ENCODE peak calls at places on chromosomes 4 and X, in ten cellular contexts. B, A, Z, D, F, H, V, R, J and L are unnamed samples.

GRCh38 chr4:104418313-104418712 is 76.4 kb downstream of the CXXC4 start:
- DNase-seq in J (no peak), D (no peak), H (no peak), A (no peak), B (no peak), V (no peak), Z (no peak), R (no peak), F (no peak), L (no peak)

GRCh38 chr4:168781341-168781740 is 228.7 kb downstream of the CBR4 start:
- DNase-seq in V (no peak), R (no peak), D (no peak), J (no peak), A (no peak), Z (peak), B (no peak), H (no peak), F (no peak), L (no peak)

GRCh38 chrX:57595381-57595811 is 3.6 kb downstream of the ZXDB start:
- DNase-seq in A (peak), J (no peak), V (no peak), D (no peak), R (no peak), Z (no peak), F (no peak), B (peak), H (no peak), L (no peak)

GRCh38 chrX:124085063-124085462 is 123.6 kb downstream of the STAG2 start:
- DNase-seq in B (no peak), H (no peak), J (no peak), V (no peak), A (no peak), D (no peak), R (no peak), Z (no peak), F (no peak), L (no peak)

GRCh38 chr4:79864470-79865190 is 208.4 kb downstream of the ANTXR2 start:
- DNase-seq in H (no peak), F (no peak), Z (peak), B (no peak), V (no peak), D (no peak), R (no peak), J (no peak), A (no peak), L (no peak)

GRCh38 chr4:145279122-145279960 is 99.0 kb upstream of the OTUD4 start:
- DNase-seq in H (no peak), A (no peak), V (no peak), Z (peak), R (no peak), B (peak), D (no peak), J (no peak), F (no peak), L (no peak)

GRCh38 chr4:86302242-86302641 is 57.6 kb downstream of the MAPK10 start:
- DNase-seq in R (peak), H (no peak), F (no peak), Z (no peak), A (peak), J (no peak), B (peak), V (no peak), D (no peak), L (no peak)

GRCh38 chr4:8039290-8039689 is 99.6 kb upstream of the AFAP1 start:
- DNase-seq in R (no peak), J (no peak), Z (no peak), H (no peak), A (no peak), F (peak), V (no peak), D (no peak), B (no peak), L (no peak)

GRCh38 chrX:13535371-13535770 is 34.0 kb upstream of the EGFL6 start:
- DNase-seq in R (no peak), H (no peak), Z (no peak), J (no peak), B (no peak), V (no peak), F (no peak), A (no peak), D (no peak), L (no peak)

GRCh38 chr4:46389301-46389761 is 597 bp downstream of the GABRA2 start:
- DNase-seq in J (no peak), Z (peak), B (no peak), F (peak), V (no peak), D (no peak), A (no peak), R (peak), H (peak), L (no peak)

GRCh38 chrX:65926095-65927019 is 113.5 kb downstream of the VSIG4 start:
- DNase-seq in V (no peak), B (no peak), A (no peak), D (no peak), R (peak), F (no peak), Z (no peak), J (no peak), H (no peak), L (peak)

GRCh38 chr4:1879491-1879890 is 8.3 kb downstream of the NSD2 start:
- DNase-seq in A (no peak), V (no peak), B (peak), D (no peak), J (no peak), Z (no peak), F (no peak), H (no peak), R (no peak), L (no peak)

GRCh38 chr4:72984351-72984750 is 85.2 kb downstream of the COX18 start:
- DNase-seq in F (no peak), B (no peak), J (no peak), R (no peak), Z (no peak), D (no peak), H (no peak), V (no peak), A (no peak), L (no peak)

GRCh38 chr4:124079174-124079780 is 633.3 kb downstream of the ANKRD50 start:
- DNase-seq in R (no peak), H (no peak), V (no peak), B (peak), F (no peak), A (no peak), D (no peak), J (no peak), Z (no peak), L (no peak)

GRCh38 chr4:91092398-91092955 is 965.3 kb downstream of the CCSER1 start:
- DNase-seq in R (no peak), A (no peak), H (no peak), V (no peak), Z (no peak), B (no peak), J (no peak), F (no peak), D (no peak), L (no peak)

GRCh38 chr4:108486046-108486445 is 134.3 kb upstream of the RPL34 start:
- DNase-seq in V (no peak), Z (no peak), H (no peak), D (no peak), B (no peak), F (no peak), R (no peak), J (no peak), A (no peak), L (no peak)

GRCh38 chrX:66200855-66201795 is 37.1 kb downstream of the HEPH start:
- DNase-seq in A (no peak), V (no peak), B (peak), F (no peak), D (no peak), Z (no peak), R (no peak), H (no peak), J (no peak), L (no peak)

GRCh38 chrX:119482497-119483480 is 14.5 kb downstream of the SLC25A5 start:
- DNase-seq in D (no peak), B (peak), A (peak), F (peak), R (peak), J (peak), H (peak), V (peak), Z (peak), L (no peak)

GRCh38 chr4:80103615-80104014 is 30.6 kb upstream of the ANTXR2 start:
- DNase-seq in B (no peak), V (no peak), D (no peak), R (no peak), F (no peak), J (no peak), H (no peak), A (no peak), Z (no peak), L (no peak)

GRCh38 chr4:56742080-56742871 is 61.2 kb upstream of the HOPX start:
- DNase-seq in D (no peak), Z (no peak), V (no peak), B (peak), F (no peak), R (no peak), H (no peak), A (no peak), J (no peak), L (no peak)

GRCh38 chr4:142550955-142551354 is 295.1 kb downstream of the INPP4B start:
- DNase-seq in V (no peak), A (no peak), B (no peak), J (no peak), D (no peak), R (no peak), F (no peak), H (no peak), Z (no peak), L (no peak)

GRCh38 chrX:132957211-132958085 is 981 bp downstream of the HS6ST2 start:
- DNase-seq in V (no peak), J (no peak), A (no peak), B (peak), F (no peak), H (no peak), D (no peak), R (no peak), Z (peak), L (no peak)

GRCh38 chrX:150100261-150100660 is 162.0 kb upstream of the EOLA2 start:
- DNase-seq in R (no peak), V (no peak), F (no peak), A (no peak), H (no peak), B (no peak), D (no peak), Z (no peak), J (no peak), L (no peak)

GRCh38 chr4:83723609-83724008 is 187.7 kb downstream of the GPAT3 start:
- DNase-seq in A (no peak), B (no peak), V (no peak), Z (no peak), J (no peak), D (no peak), F (no peak), R (no peak), H (no peak), L (no peak)

GRCh38 chr4:97656034-97656720 is 487.1 kb downstream of the STPG2 start:
- DNase-seq in Z (no peak), J (no peak), F (no peak), V (no peak), A (no peak), B (peak), R (no peak), D (no peak), H (no peak), L (no peak)

GRCh38 chrX:83535417-83536244 is 27.5 kb downstream of the POU3F4 start:
- DNase-seq in A (no peak), R (no peak), D (no peak), F (no peak), V (no peak), B (no peak), H (no peak), Z (no peak), J (no peak), L (no peak)
- H3K4me3 ChIP-seq in A (no peak), R (peak), D (peak), F (no peak), V (no peak), B (no peak), H (no peak), Z (no peak), J (no peak), L (peak)

GRCh38 chr4:13922459-13922858 is 294.9 kb upstream of the BOD1L1 start:
- DNase-seq in V (no peak), B (no peak), R (no peak), D (no peak), A (no peak), F (no peak), H (no peak), Z (no peak), J (no peak), L (no peak)

GRCh38 chr4:13930155-13930554 is 302.6 kb upstream of the BOD1L1 start:
- DNase-seq in V (no peak), D (no peak), Z (no peak), A (no peak), B (no peak), H (no peak), J (no peak), R (no peak), F (no peak), L (no peak)

GRCh38 chr4:13922873-13923645 is 295.5 kb upstream of the BOD1L1 start:
- DNase-seq in J (no peak), A (no peak), V (no peak), Z (no peak), B (peak), R (no peak), F (no peak), H (no peak), D (no peak), L (no peak)

GRCh38 chr4:13933163-13933562 is 305.6 kb upstream of the BOD1L1 start:
- DNase-seq in H (no peak), V (no peak), Z (peak), A (no peak), R (no peak), D (no peak), F (no peak), J (no peak), B (peak), L (no peak)

GRCh38 chr4:13928214-13928613 is 300.7 kb upstream of the BOD1L1 start:
- DNase-seq in J (no peak), F (no peak), D (no peak), H (no peak), Z (no peak), A (no peak), R (no peak), B (no peak), V (no peak), L (no peak)
- TF ChIP-seq CTCF in J (no peak), F (no peak), D (no peak), H (no peak), Z (no peak), A (no peak), R (no peak), B (no peak), V (no peak), L (no peak)

GRCh38 chr4:89253306-89253705 is 54.3 kb downstream of the GPRIN3 start:
- DNase-seq in V (no peak), R (no peak), F (no peak), B (no peak), H (no peak), D (no peak), A (no peak), J (no peak), Z (no peak), L (no peak)
- H3K4me3 ChIP-seq in V (no peak), R (no peak), F (no peak), B (no peak), H (no peak), D (no peak), A (no peak), J (no peak), Z (no peak), L (no peak)

GRCh38 chrX:94058728-94059382 is 384.8 kb downstream of the FAM133A start:
- DNase-seq in D (no peak), F (no peak), J (no peak), A (no peak), Z (peak), B (peak), V (no peak), H (peak), R (peak), L (no peak)
- TF ChIP-seq CTCF in D (peak), F (no peak), J (no peak), A (no peak), Z (no peak), B (peak), V (no peak), H (peak), R (no peak), L (peak)

DNA sequence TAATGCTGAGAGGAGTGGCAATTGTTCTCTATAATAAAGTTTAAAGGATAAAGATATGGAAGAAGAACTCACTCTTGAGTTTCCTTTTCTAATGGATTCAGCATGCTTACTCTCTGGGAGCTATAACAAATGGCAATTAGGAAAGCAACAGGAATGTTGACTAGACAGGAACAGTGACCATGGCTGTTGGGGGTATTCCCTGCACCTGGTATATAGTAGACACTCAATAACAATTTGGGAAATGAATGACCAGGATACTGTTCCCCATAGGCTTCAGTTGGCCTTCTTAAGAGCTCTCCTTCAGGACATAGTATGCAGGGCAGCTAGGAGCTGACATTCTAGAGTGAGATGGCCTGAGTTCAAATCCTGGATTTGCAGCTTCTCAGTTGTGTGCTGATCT is 1.8 kb downstream of the LIMCH1 start:
- DNase-seq in Z (no peak), B (no peak), H (no peak), R (no peak), D (no peak), V (no peak), F (no peak), A (no peak), J (no peak), L (no peak)
- H3K4me3 ChIP-seq in Z (no peak), B (no peak), H (no peak), R (no peak), D (no peak), V (no peak), F (no peak), A (no peak), J (peak), L (no peak)

GRCh38 chrX:15567886-15568616 is 32.7 kb downstream of the ACE2 start:
- DNase-seq in V (no peak), R (no peak), Z (no peak), H (peak), F (no peak), D (no peak), A (no peak), J (no peak), B (no peak), L (no peak)
- TF ChIP-seq CTCF in V (no peak), R (no peak), Z (peak), H (peak), F (no peak), D (peak), A (no peak), J (no peak), B (peak), L (no peak)

DNA sequence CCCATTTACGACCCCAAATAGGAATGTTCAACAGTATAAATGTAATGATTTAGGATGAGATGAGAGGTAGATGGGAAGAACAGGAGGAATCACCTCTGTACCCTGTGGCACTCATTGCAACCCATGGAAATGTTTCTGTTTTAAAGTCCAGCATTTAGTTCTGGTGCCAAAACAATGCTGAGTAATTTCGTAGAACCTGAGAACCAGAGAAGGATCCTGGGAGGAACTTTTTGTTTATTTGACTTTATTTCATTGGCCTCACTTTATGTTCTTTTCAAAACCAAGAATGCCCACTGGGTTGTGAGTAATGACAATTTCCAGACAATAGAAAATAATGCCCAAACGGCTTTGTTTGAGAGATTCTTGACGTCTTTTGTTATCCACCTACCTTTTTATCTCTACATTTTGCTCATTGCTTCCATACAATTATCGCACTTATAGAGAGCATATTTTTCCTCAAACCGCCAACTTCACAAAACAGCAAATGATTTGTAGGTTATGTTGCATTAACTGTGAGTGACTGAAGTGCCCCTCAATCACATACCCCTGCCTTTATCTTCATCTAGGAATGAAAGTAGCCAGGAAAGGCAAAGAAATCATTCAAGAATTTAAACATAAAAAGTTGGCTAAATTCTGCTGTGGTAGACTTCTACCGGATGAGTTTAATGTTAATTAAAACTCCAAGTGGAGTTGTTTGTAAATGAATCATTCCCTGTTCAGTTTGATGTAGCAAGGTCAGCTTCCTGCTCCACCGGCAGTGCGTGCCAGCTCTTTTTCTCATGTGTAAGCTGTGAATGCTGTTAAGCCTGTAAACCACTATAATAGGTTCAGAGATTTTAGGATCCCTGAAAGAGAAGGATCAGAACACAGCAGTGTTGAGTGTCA is 111.5 kb downstream of the SHROOM3 start:
- DNase-seq in D (no peak), A (peak), V (no peak), H (peak), R (no peak), Z (no peak), J (no peak), B (peak), F (no peak), L (no peak)
- H3K4me3 ChIP-seq in D (no peak), A (no peak), V (no peak), H (no peak), R (no peak), Z (no peak), J (no peak), B (no peak), F (no peak), L (no peak)

DNA sequence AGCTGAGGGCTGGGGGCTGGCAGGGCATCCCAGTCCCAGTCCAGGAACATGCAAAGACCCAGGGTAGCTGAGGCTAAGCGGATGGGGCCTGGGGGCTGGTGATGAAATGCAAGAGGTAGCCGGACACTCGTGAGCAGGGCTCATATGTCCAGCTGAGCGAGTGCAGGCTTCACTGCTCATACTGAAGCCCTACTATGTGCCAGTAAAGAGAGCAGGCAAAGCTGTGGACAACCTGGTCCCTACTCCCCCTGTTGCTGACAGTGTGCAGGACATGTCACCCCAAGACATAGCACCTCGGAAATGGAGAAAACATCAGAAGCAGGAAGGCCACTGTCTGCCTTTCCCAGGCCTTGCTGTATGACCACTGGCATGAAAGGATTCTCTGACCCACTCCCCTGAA is 122.4 kb upstream of the STX18 start:
- DNase-seq in F (no peak), D (no peak), Z (no peak), H (no peak), B (no peak), J (no peak), A (no peak), V (no peak), R (no peak), L (no peak)
- TF ChIP-seq CTCF in F (no peak), D (no peak), Z (no peak), H (no peak), B (no peak), J (no peak), A (no peak), V (no peak), R (no peak), L (no peak)

DNA sequence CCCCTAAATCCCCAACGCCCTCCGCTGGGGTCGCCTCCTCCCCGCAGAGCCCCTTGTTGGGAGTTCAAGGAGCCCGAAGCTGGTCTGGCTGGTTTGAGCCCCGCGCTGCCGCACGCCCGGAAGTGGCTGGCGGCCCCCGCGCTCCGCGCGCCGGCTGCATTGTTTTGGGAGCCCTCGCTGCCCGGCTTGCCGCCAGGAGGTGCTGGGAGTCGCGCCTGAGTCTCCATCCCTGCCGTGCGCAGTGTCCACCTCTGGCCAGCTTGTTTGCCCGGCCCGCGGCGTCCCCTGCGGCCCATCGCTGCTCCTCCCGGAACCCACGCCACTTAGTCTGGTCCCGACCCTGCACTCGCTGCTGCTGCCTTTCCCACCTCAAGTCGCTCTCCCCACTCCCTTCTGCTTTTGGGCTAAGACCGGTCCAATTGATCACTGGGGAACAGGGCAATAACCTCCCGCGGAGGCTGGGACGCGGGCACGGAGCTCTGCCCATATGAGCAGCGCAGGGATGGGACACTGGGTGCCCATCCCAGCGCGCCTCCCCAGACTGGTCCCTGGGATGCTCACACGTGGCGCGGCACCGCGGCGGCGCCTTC is 2.2 kb upstream of the SFRP2 start:
- DNase-seq in H (peak), J (no peak), Z (peak), V (no peak), B (peak), A (no peak), D (no peak), R (no peak), F (peak), L (no peak)
- H3K4me3 ChIP-seq in H (peak), J (peak), Z (peak), V (no peak), B (peak), A (no peak), D (peak), R (peak), F (no peak), L (no peak)